ENCODE peak calls at places on chromosomes 4 and X, in seven cellular contexts. P is cardiac fibroblast, T is GM20000, V is neural progenitor cell, M is gastrocnemius medialis, N is breast epithelium, I is sigmoid colon. E is an unnamed sample.

GRCh38 chr4:182207806-182208483 is 35.3 kb upstream of the TENM3 start:
- DNase-seq in P (peak), N (no peak), V (no peak), M (no peak), I (no peak), T (no peak), E (no peak)

GRCh38 chrX:9267415-9267814 is 197.4 kb upstream of the TBL1X start:
- DNase-seq in T (no peak), N (no peak), I (no peak), P (no peak), V (no peak), M (no peak), E (no peak)

GRCh38 chrX:131874300-131874699 is 148.8 kb upstream of the STK26 start:
- DNase-seq in V (no peak), N (no peak), T (no peak), M (no peak), I (no peak), P (no peak), E (no peak)

GRCh38 chr4:155967098-155967497 is 13.4 kb upstream of the CTSO start:
- DNase-seq in T (no peak), M (no peak), N (no peak), I (no peak), P (peak), V (no peak), E (no peak)

GRCh38 chr4:169823685-169824084 is 65.9 kb upstream of the HPF1 start:
- DNase-seq in T (peak), I (no peak), M (no peak), P (peak), N (no peak), V (peak), E (no peak)

GRCh38 chrX:42680651-42681050 is 97.3 kb downstream of the PPP1R2C start:
- DNase-seq in N (no peak), M (no peak), I (no peak), P (peak), V (peak), T (no peak), E (no peak)

GRCh38 chr4:172808196-172808595 is 360.4 kb upstream of the GALNT7 start:
- DNase-seq in T (no peak), P (no peak), M (no peak), I (no peak), V (no peak), N (no peak), E (no peak)

GRCh38 chrX:45295587-45295986 is 94.9 kb upstream of the DIPK2B start:
- DNase-seq in I (no peak), M (no peak), P (peak), N (no peak), V (no peak), T (no peak), E (no peak)

GRCh38 chrX:134139090-134139489 is 97.9 kb upstream of the CCDC160 start:
- DNase-seq in N (no peak), M (no peak), T (no peak), P (no peak), I (no peak), V (no peak), E (no peak)

GRCh38 chr4:138104462-138104775 is 137.7 kb downstream of the SLC7A11 start:
- DNase-seq in N (no peak), P (no peak), V (no peak), I (no peak), M (no peak), T (no peak), E (no peak)

GRCh38 chr4:185693548-185694215 is 118.3 kb downstream of the SORBS2 start:
- DNase-seq in V (no peak), N (no peak), P (peak), I (no peak), M (no peak), T (no peak), E (no peak)

GRCh38 chr4:100367451-100367850 is 150.4 kb downstream of the EMCN start:
- DNase-seq in P (no peak), V (no peak), I (no peak), N (no peak), M (no peak), T (no peak), E (no peak)

GRCh38 chrX:1059576-1060561 is 152.6 kb downstream of the CRLF2 start:
- DNase-seq in M (no peak), T (no peak), P (no peak), N (no peak), V (no peak), I (no peak), E (no peak)

GRCh38 chr4:107094332-107094731 is 58.2 kb upstream of the DKK2 start:
- DNase-seq in V (no peak), I (no peak), P (peak), N (no peak), M (no peak), T (no peak), E (no peak)

GRCh38 chrX:96447161-96447560 is 237.5 kb upstream of the DIAPH2 start:
- DNase-seq in P (no peak), I (no peak), M (no peak), V (no peak), T (no peak), N (no peak), E (no peak)

GRCh38 chrX:63250253-63250868 is 100.8 kb downstream of the SPIN4 start:
- DNase-seq in V (peak), I (peak), T (peak), M (peak), P (peak), N (no peak), E (no peak)

GRCh38 chr4:16627999-16628398 is 270.4 kb downstream of the LDB2 start:
- DNase-seq in P (peak), N (no peak), M (no peak), T (no peak), V (no peak), I (no peak), E (no peak)

GRCh38 chr4:120683902-120684540 is 238.5 kb downstream of the PRDM5 start:
- DNase-seq in I (no peak), P (no peak), V (no peak), M (no peak), T (no peak), N (no peak), E (no peak)

GRCh38 chrX:24466025-24466424 is 939 bp downstream of the PDK3 start:
- DNase-seq in T (no peak), N (no peak), V (peak), P (no peak), I (no peak), M (no peak), E (no peak)

GRCh38 chrX:18596096-18596495 is 75.8 kb downstream of the RS1 start:
- DNase-seq in N (no peak), M (no peak), T (no peak), P (no peak), I (no peak), V (no peak), E (no peak)

GRCh38 chr4:82138376-82138775 is 235.4 kb downstream of the HNRNPD start:
- DNase-seq in V (no peak), M (no peak), N (no peak), T (no peak), I (no peak), P (no peak), E (no peak)

GRCh38 chr4:168152837-168153500 is 60.6 kb downstream of the ANXA10 start:
- DNase-seq in I (no peak), P (no peak), V (no peak), N (no peak), T (no peak), M (no peak), E (no peak)

GRCh38 chr4:118033148-118034060 is 882 bp upstream of the NDST3 start:
- DNase-seq in T (peak), I (peak), V (peak), P (peak), N (no peak), M (no peak), E (no peak)

GRCh38 chr4:168070903-168071302 is 21.4 kb upstream of the ANXA10 start:
- DNase-seq in M (no peak), I (no peak), V (no peak), T (no peak), P (peak), N (no peak), E (no peak)

GRCh38 chr4:111400736-111401135 is 744.5 kb upstream of the FAM241A start:
- DNase-seq in I (no peak), T (no peak), P (peak), V (no peak), M (no peak), N (no peak), E (no peak)

GRCh38 chr4:123750044-123750443 is 353.4 kb downstream of the SPRY1 start:
- DNase-seq in M (no peak), P (peak), I (no peak), V (peak), T (no peak), N (no peak), E (no peak)

GRCh38 chr4:183840311-183840710 is 64.8 kb upstream of the STOX2 start:
- DNase-seq in I (peak), M (peak), V (peak), T (peak), N (peak), P (peak), E (peak)

GRCh38 chrX:112120737-112121136 is 38.2 kb upstream of the TRPC5 start:
- DNase-seq in I (no peak), V (no peak), M (no peak), P (no peak), T (no peak), N (no peak), E (no peak)

GRCh38 chr4:2804973-2805501 is 12.2 kb downstream of the SH3BP2 start:
- DNase-seq in V (no peak), T (no peak), P (no peak), N (no peak), I (peak), M (no peak), E (no peak)

GRCh38 chr4:147794787-147795413 is 63.0 kb downstream of the ARHGAP10 start:
- DNase-seq in T (peak), V (no peak), M (no peak), I (no peak), P (no peak), N (no peak), E (no peak)

GRCh38 chr4:74133786-74134499 is 24.0 kb upstream of the MTHFD2L start:
- DNase-seq in P (peak), I (peak), T (peak), V (peak), N (peak), M (peak), E (no peak)

GRCh38 chr4:74134500-74134852 is 23.4 kb upstream of the MTHFD2L start:
- DNase-seq in P (no peak), V (no peak), N (no peak), M (no peak), T (no peak), I (no peak), E (no peak)
- TF ChIP-seq CTCF in P (no peak), V (no peak), N (no peak), M (no peak), T (no peak), I (no peak), E (no peak)

DNA sequence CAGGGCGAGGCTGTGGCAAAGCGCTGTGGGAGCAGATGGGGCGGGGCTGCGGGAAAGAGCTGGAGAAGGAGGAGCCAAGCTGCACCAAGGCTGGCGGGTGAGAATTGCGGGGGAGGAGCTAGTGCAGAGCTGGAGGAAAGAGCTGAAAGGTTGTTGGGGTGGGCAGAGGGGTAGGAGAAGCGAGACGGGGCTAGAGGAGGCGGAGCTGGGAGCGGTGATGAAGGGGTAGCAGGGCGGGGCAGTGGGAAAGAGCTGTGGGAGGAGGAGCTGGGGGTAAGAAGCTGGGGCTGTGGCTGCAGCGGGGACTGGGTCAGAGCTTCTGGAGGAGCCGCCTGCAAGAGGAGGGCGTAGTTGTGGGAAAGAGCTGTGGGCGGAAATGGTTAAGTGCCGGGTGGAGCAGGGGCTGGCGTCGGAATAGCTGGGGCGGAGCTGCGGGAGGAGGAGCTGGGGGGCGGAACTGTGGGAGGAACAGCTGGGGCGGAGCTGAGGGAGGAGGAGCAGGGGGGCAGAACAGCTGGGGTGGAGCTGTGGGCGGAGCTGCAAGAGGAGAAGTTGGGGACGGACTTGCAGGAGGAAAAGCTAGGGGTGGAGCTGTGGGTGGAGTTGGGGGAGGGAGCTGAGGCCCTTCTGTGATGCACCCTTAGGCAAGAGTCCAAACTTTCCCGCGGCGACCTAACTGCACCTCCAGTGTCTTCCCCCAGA is 1.9 kb upstream of the EOLA2 start:
- DNase-seq in T (peak), M (peak), N (peak), P (peak), V (peak), I (peak), E (peak)
- TF ChIP-seq CTCF in T (no peak), M (peak), N (peak), P (peak), V (peak), I (peak), E (no peak)

GRCh38 chrX:124862304-124862703 is 457.4 kb upstream of the TEX13C start:
- DNase-seq in M (no peak), T (no peak), P (no peak), V (no peak), I (no peak), N (no peak), E (no peak)

GRCh38 chrX:124863303-124863702 is 456.4 kb upstream of the TEX13C start:
- DNase-seq in V (peak), T (no peak), I (no peak), N (no peak), P (no peak), M (no peak), E (no peak)

GRCh38 chrX:124860736-124861135 is 458.9 kb upstream of the TEX13C start:
- DNase-seq in I (no peak), T (no peak), M (no peak), N (no peak), P (no peak), V (no peak), E (no peak)
- TF ChIP-seq CTCF in I (no peak), T (no peak), M (no peak), N (no peak), P (no peak), V (no peak), E (no peak)

GRCh38 chrX:71625471-71625870 is 7.2 kb upstream of the CXCR3 start:
- DNase-seq in M (no peak), I (no peak), N (no peak), T (no peak), P (no peak), V (no peak), E (no peak)

GRCh38 chrX:71623105-71623450 is 4.8 kb upstream of the CXCR3 start:
- DNase-seq in T (no peak), P (no peak), I (no peak), V (no peak), M (no peak), N (no peak), E (no peak)

GRCh38 chrX:71623714-71624113 is 5.4 kb upstream of the CXCR3 start:
- DNase-seq in V (no peak), T (no peak), P (no peak), N (no peak), M (no peak), I (no peak), E (no peak)

GRCh38 chrX:71621644-71622346 is 3.5 kb upstream of the CXCR3 start:
- DNase-seq in N (no peak), I (no peak), M (no peak), V (no peak), T (no peak), P (peak), E (no peak)

DNA sequence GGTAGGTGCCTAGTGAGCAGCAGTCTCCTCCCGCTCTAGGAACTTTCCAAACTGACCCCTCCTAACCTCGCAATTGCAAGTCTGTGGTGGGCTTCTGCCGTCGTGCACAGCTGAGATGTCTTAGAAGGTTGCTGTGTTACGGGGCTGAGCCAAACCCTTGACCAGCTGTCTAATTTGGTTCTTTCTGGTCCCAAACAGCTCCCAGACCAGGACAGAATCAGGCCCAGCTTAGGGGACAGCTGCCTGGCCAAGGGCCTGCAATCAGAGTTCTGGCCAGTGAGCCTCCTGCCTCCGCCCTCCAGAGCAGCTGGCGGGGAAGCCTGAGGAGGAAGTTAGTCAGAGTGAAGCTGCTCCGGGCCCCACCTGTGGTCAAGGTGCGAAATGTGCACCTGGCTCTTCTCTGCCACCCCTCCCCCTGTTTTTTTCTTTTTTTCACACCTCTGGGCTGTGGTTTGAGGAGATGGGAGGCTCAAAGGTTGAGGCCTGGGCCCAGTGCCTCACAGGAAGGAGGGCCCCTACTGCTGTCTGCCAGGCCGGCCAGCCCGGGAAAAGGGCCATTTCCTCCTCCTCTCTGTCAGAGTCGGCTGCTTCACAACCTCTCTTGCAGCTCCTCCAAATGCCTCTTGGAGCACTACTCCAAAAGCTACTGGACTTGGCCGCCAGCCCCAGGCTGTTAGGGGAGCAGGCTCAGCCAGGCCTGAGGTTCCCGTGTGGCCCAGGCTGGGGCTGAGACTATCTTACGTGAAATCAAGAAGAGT is 4.2 kb upstream of the CXCR3 start:
- DNase-seq in I (peak), T (peak), P (peak), N (peak), V (peak), M (peak), E (peak)
- TF ChIP-seq CTCF in I (peak), T (no peak), P (peak), N (no peak), V (no peak), M (no peak), E (no peak)

DNA sequence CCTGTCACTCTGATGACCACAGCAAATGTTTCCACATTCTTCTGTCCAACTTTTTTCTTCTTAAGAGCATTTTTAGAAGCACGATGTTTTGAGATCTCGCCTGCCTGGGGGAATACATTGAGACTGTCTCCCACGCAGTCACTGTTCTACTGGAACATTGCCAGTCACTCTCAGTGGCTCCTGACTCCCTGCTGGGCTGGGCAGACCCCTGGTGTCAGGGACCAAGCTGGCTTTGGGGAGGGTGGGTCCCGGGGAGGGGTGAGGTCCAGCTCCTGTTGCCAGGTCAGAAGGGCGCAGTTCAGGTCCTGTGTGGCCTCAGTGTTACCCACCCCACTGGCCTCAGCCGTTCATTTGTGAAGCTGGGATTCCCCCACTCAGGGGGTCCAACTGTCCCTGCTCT is 18.9 kb upstream of the ABLIM2 start:
- DNase-seq in N (no peak), M (no peak), I (no peak), P (no peak), V (no peak), T (no peak), E (no peak)
- TF ChIP-seq CTCF in N (no peak), M (no peak), I (no peak), P (no peak), V (no peak), T (no peak), E (no peak)

E was measured in activated B cell treated with CpG ODN at 0.5 μM for 24 hours.